ENCODE peak calls at places on chromosomes 16 and 17, in four cellular contexts. One of them, this sample, is unnamed.

GRCh38 chr17:63537991-63538692 is 12.1 kb upstream of the DCAF7 start:
- DNase-seq in HepG2: no peak
- DNase-seq in K562: no peak
- DNase-seq in GM12878: no peak
- DNase-seq in this sample: peak; percentile 56

GRCh38 chr17:34562387-34562786 is 17.0 kb upstream of the TMEM132E start:
- DNase-seq in K562: peak; percentile 26
- DNase-seq in GM12878: no peak
- DNase-seq in HepG2: no peak
- DNase-seq in this sample: peak; percentile 48

GRCh38 chr17:56319531-56319930 is 166.3 kb downstream of the ANKFN1 start:
- DNase-seq in HepG2: peak; percentile 58
- DNase-seq in K562: peak; percentile 20
- DNase-seq in GM12878: peak; percentile 2
- DNase-seq in this sample: no peak

GRCh38 chr16:30533748-30534367 is 800 bp downstream of the ZNF747 start:
- DNase-seq in K562: no peak
- DNase-seq in GM12878: no peak
- DNase-seq in HepG2: no peak
- DNase-seq in this sample: no peak

GRCh38 chr17:41510251-41511065 is 5.0 kb upstream of the KRT13 start:
- DNase-seq in K562: peak; percentile 38
- DNase-seq in HepG2: no peak
- DNase-seq in GM12878: no peak
- DNase-seq in this sample: no peak

GRCh38 chr17:19311421-19312215 is 50.9 kb downstream of the B9D1 start:
- DNase-seq in K562: no peak
- DNase-seq in HepG2: no peak
- DNase-seq in GM12878: no peak
- DNase-seq in this sample: no peak

GRCh38 chr16:11203111-11203623 is 52.8 kb downstream of the SOCS1 start:
- DNase-seq in GM12878: no peak
- DNase-seq in HepG2: no peak
- DNase-seq in K562: no peak
- DNase-seq in this sample: no peak

GRCh38 chr16:2473999-2474876 is 689 bp upstream of the TBC1D24 start:
- DNase-seq in GM12878: no peak
- DNase-seq in HepG2: no peak
- DNase-seq in K562: peak; percentile 78
- DNase-seq in this sample: peak; percentile 42

GRCh38 chr17:44758414-44759095 is at the start of gene ADAM11:
- DNase-seq in HepG2: no peak
- DNase-seq in GM12878: no peak
- DNase-seq in K562: peak; percentile 55
- DNase-seq in this sample: no peak

GRCh38 chr17:16255481-16255901 is 38.5 kb downstream of the PIGL start:
- DNase-seq in GM12878: no peak
- DNase-seq in HepG2: peak; percentile 22
- DNase-seq in K562: no peak
- DNase-seq in this sample: no peak

GRCh38 chr17:38922538-38923291 is 2.7 kb upstream of the LASP1NB start:
- DNase-seq in K562: no peak
- DNase-seq in HepG2: no peak
- DNase-seq in GM12878: no peak
- DNase-seq in this sample: peak; percentile 53

GRCh38 chr16:880471-881171 is 80.1 kb upstream of the GNG13 start:
- DNase-seq in K562: no peak
- DNase-seq in HepG2: no peak
- DNase-seq in GM12878: no peak
- DNase-seq in this sample: no peak

GRCh38 chr17:4038076-4038475 is 73.8 kb upstream of the ATP2A3 start:
- DNase-seq in HepG2: no peak
- DNase-seq in GM12878: no peak
- DNase-seq in K562: no peak
- DNase-seq in this sample: no peak

GRCh38 chr17:4045477-4045876 is 81.2 kb upstream of the ATP2A3 start:
- DNase-seq in GM12878: no peak
- DNase-seq in HepG2: no peak
- DNase-seq in K562: no peak
- DNase-seq in this sample: no peak

GRCh38 chr17:4043862-4044261 is 79.6 kb upstream of the ATP2A3 start:
- DNase-seq in GM12878: peak; percentile 39
- DNase-seq in K562: no peak
- DNase-seq in HepG2: no peak
- DNase-seq in this sample: no peak

GRCh38 chr17:4035081-4035680 is 70.9 kb upstream of the ATP2A3 start:
- DNase-seq in GM12878: no peak
- DNase-seq in HepG2: no peak
- DNase-seq in K562: no peak
- DNase-seq in this sample: no peak

DNA sequence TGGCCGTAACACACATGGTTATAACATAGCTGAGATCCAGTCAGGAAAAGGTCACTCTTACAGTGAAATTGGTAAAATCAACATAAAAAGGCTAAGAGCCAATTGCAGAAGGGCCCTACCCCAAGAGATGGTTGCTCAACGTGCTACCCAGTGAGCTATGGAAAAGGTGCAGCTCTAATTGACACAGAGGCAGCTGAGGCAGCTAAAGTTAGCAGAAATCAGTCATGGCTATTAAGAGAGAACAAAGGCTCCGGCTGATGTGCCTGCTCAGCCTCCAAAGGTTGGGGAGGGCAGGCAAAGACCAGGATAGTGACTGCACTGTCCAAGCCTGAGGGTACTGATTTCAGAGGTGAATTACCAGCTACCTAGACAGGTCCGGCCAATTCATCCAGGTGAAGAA is 76.5 kb upstream of the ATP2A3 start:
- DNase-seq in HepG2: no peak
- DNase-seq in K562: no peak
- DNase-seq in GM12878: no peak
- DNase-seq in this sample: no peak
- TF ChIP-seq CREB1 in HepG2: no peak
- TF ChIP-seq CREB1 in K562: no peak
- TF ChIP-seq CREB1 in GM12878: no peak
- TF ChIP-seq CREB1 in this sample: no peak

DNA sequence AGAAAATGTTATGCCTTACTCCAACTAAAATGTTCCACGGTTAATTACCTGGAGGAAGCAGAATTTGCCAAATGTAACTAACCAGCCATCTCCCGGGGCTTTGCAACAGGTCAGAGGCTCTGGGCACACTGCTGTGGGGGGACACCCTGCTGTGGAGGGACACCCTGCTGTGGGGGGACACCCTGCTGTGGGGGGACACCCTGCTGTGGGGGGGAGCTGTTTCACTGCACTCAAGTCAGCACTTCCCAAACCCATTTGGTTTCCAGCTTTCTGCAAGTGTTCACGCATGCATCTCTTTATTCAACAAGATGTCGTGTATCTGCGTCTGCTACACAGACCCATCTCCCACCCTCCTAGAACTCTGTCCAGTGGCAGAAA is 239.5 kb downstream of the C16orf95 start:
- DNase-seq in GM12878: no peak
- DNase-seq in HepG2: no peak
- DNase-seq in K562: no peak
- DNase-seq in this sample: no peak
- TF ChIP-seq ETV6 in GM12878: no peak
- TF ChIP-seq ETV6 in HepG2: no peak
- TF ChIP-seq ETV6 in K562: no peak
- TF ChIP-seq ETV6 in this sample: no peak

GRCh38 chr16:66127459-66128362 is 238.8 kb upstream of the CDH5 start:
- DNase-seq in K562: no peak
- DNase-seq in GM12878: no peak
- DNase-seq in HepG2: no peak
- DNase-seq in this sample: peak; percentile 33
- TF ChIP-seq CREB1 in K562: no peak
- TF ChIP-seq CREB1 in GM12878: no peak
- TF ChIP-seq CREB1 in HepG2: no peak
- TF ChIP-seq CREB1 in this sample: no peak

GRCh38 chr16:15653227-15653626 is 3.2 kb downstream of the NDE1 start:
- DNase-seq in K562: no peak
- DNase-seq in GM12878: no peak
- DNase-seq in HepG2: peak; percentile 58
- DNase-seq in this sample: no peak
- TF ChIP-seq ETV6 in K562: no peak
- TF ChIP-seq ETV6 in GM12878: no peak
- TF ChIP-seq ETV6 in HepG2: no peak
- TF ChIP-seq ETV6 in this sample: no peak

DNA sequence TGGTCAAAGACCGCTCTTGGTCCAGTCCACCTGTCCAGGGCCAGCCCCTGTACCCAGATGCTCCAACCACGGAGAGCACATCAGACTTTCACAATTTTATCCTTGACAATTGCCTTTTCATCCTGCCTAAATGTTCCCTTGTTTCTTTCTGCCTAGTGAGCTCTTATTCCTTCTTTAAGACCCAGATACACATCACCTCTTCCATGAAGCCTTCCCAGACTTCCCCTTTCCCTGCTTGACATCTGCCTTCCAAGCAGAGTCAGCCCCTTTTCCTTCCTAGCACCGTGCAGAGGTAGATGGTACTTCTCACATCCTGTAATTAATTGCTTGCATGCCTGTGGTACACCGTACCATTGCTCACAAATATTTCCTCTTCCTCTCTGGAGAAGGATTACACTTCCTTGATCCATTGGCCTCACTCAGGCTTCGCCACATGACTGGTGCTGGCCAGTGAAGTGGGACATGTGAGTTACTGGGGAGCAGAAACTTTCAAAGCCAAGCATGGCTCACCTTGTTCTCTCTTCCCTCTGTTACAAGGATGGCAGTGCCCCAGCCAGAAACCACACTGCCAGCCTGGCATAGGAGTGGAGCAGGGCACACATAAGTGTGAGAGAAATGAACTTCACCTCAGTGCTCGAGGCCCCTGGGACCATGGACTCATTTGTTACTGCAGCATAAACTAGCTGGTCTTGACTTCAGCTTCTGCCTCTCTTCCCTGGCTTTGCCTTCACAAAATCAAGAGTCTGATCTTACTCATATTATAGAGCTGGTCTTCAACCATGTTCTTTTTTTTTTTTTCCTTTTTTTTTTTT is 44.0 kb downstream of the SOST start:
- DNase-seq in K562: no peak
- DNase-seq in GM12878: no peak
- DNase-seq in HepG2: no peak
- DNase-seq in this sample: no peak
- TF ChIP-seq CREB1 in K562: no peak
- TF ChIP-seq CREB1 in GM12878: no peak
- TF ChIP-seq CREB1 in HepG2: no peak
- TF ChIP-seq CREB1 in this sample: no peak

DNA sequence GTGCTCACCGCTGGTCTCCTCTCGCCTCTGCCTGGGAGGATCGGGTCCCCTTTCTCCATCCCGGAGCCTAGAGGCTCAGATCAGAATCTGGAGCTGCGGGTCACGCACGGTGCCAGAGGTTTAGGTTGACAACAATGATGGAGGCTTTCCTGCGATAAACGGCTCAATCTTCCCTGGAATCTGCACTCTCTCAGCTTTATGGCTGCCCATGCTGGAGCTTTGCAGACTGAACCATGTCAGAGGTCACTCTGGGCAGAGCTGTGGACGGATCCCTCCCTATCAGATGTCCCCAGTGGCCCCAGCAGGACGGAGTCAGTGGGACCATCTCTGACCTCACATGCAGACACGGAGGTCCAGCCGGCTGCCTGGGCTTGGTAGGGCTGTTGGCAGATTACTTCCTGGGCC is 192.7 kb upstream of the FOXF1 start:
- DNase-seq in K562: no peak
- DNase-seq in HepG2: no peak
- DNase-seq in GM12878: no peak
- DNase-seq in this sample: no peak
- TF ChIP-seq ETV6 in K562: no peak
- TF ChIP-seq ETV6 in HepG2: no peak
- TF ChIP-seq ETV6 in GM12878: no peak
- TF ChIP-seq ETV6 in this sample: no peak

GRCh38 chr17:1058423-1059130 is 61.6 kb downstream of the TIMM22 start:
- DNase-seq in K562: peak; percentile 58
- DNase-seq in HepG2: peak; percentile 41
- DNase-seq in GM12878: no peak
- DNase-seq in this sample: peak; percentile 77
- TF ChIP-seq CREB1 in K562: no peak
- TF ChIP-seq CREB1 in HepG2: no peak
- TF ChIP-seq CREB1 in GM12878: no peak
- TF ChIP-seq CREB1 in this sample: no peak